ENCODE peak calls at places on chromosome 1, in eight cellular contexts. B is left cardiac atrium; K is activated naive CD4-positive, alpha-beta T cell treated with anti-CD3 and anti-CD28 coated beads, Interleukin-2, amount 10 ng/mL, durations not matched to agents 7 days and 5 days; X is EL; M is GM20000; J is neural crest cell; L is AG20443; E is kidney tubule cell. V is an unnamed sample.

GRCh38 chr1:30191154-30191702 is 532.2 kb downstream of the MATN1 start:
- DNase-seq in B (peak), K (peak), X (peak), M (no peak), J (no peak), L (peak), E (peak), V (no peak)

GRCh38 chr1:156640842-156641706 is 843 bp upstream of the BCAN start:
- DNase-seq in B (no peak), K (no peak), X (no peak), M (no peak), J (no peak), L (no peak), E (no peak), V (no peak)

GRCh38 chr1:43520100-43520828 is 10.4 kb upstream of the PTPRF start:
- DNase-seq in B (no peak), K (no peak), X (no peak), M (no peak), J (no peak), L (no peak), E (no peak), V (no peak)

GRCh38 chr1:24077278-24077978 is 34.5 kb downstream of the MYOM3 start:
- DNase-seq in B (no peak), K (no peak), X (no peak), M (no peak), J (no peak), L (no peak), E (peak), V (peak)

GRCh38 chr1:161013591-161014513 is 7.1 kb downstream of the F11R start:
- DNase-seq in B (peak), K (peak), X (peak), M (peak), J (no peak), L (peak), E (peak), V (peak)

GRCh38 chr1:216562383-216562782 is 139.1 kb upstream of the USH2A start:
- DNase-seq in B (no peak), K (no peak), X (peak), M (no peak), J (no peak), L (no peak), E (no peak), V (no peak)

GRCh38 chr1:180415985-180416633 is 86.3 kb downstream of the ACBD6 start:
- DNase-seq in B (no peak), K (no peak), X (peak), M (peak), J (no peak), L (peak), E (peak), V (no peak)

GRCh38 chr1:182391028-182391361 is 595 bp downstream of the GLUL start:
- DNase-seq in B (no peak), K (no peak), X (no peak), M (no peak), J (no peak), L (no peak), E (no peak), V (no peak)

GRCh38 chr1:34885405-34886247 is 26.1 kb upstream of the SMIM12 start:
- DNase-seq in B (peak), K (peak), X (peak), M (peak), J (peak), L (peak), E (no peak), V (peak)

GRCh38 chr1:241837901-241838300 is 10.1 kb upstream of the EXO1 start:
- DNase-seq in B (no peak), K (no peak), X (peak), M (no peak), J (no peak), L (peak), E (peak), V (no peak)

GRCh38 chr1:212232020-212232570 is 53.1 kb upstream of the PPP2R5A start:
- DNase-seq in B (no peak), K (no peak), X (no peak), M (no peak), J (no peak), L (no peak), E (no peak), V (no peak)

GRCh38 chr1:230798491-230798890 is 51.3 kb downstream of the CAPN9 start:
- DNase-seq in B (no peak), K (no peak), X (no peak), M (no peak), J (no peak), L (peak), E (no peak), V (no peak)

GRCh38 chr1:20787775-20788488 is 825 bp upstream of the HP1BP3 start:
- DNase-seq in B (no peak), K (no peak), X (peak), M (no peak), J (no peak), L (peak), E (peak), V (no peak)

GRCh38 chr1:238487931-238488330 is 597.2 kb upstream of the ZP4 start:
- DNase-seq in B (no peak), K (no peak), X (peak), M (no peak), J (no peak), L (no peak), E (no peak), V (no peak)

GRCh38 chr1:18279713-18280074 is 172.1 kb downstream of the IGSF21 start:
- DNase-seq in B (no peak), K (no peak), X (no peak), M (no peak), J (no peak), L (no peak), E (no peak), V (no peak)

GRCh38 chr1:219751870-219752269 is 139.0 kb upstream of the ZC3H11B start:
- DNase-seq in B (no peak), K (no peak), X (no peak), M (no peak), J (no peak), L (no peak), E (no peak), V (no peak)

GRCh38 chr1:180277476-180278192 is 47.6 kb downstream of the LHX4 start:
- DNase-seq in B (no peak), K (no peak), X (no peak), M (no peak), J (no peak), L (no peak), E (no peak), V (no peak)

GRCh38 chr1:90201467-90202358 is 206.8 kb downstream of the ZNF326 start:
- DNase-seq in B (no peak), K (no peak), X (peak), M (no peak), J (no peak), L (no peak), E (peak), V (no peak)